ENCODE peak calls at places on chromosomes 2 and 18, in ten cellular contexts. G is body of pancreas, L is adrenal gland, N is testis, E is spleen, T is IMR-90, D is right lobe of liver, X is endothelial cell of umbilical vein, K is esophagus squamous epithelium, F is uterus. M is an unnamed sample.

GRCh38 chr2:206086683-206087350 is 843 bp upstream of the INO80D start:
- DNase-seq in L (no peak), D (no peak), N (no peak), G (no peak), K (no peak), E (no peak), F (no peak), X (peak; percentile 60), T (no peak), M (no peak)

GRCh38 chr2:122136071-122136470 is 380.6 kb downstream of the TSN start:
- DNase-seq in E (no peak), K (no peak), L (no peak), N (no peak), D (no peak), G (no peak), F (no peak), T (peak; percentile 21), X (no peak), M (no peak)

GRCh38 chr2:37985333-37985732 is 60.2 kb downstream of the RMDN2 start:
- DNase-seq in L (no peak), G (no peak), D (no peak), E (no peak), K (no peak), T (peak; percentile 69), N (no peak), F (no peak), X (no peak), M (no peak)

GRCh38 chr2:88127638-88127887 is 299 bp downstream of the FABP1 start:
- DNase-seq in D (no peak), F (no peak), T (no peak), E (no peak), K (no peak), G (no peak), N (no peak), L (no peak), X (no peak), M (no peak)

GRCh38 chr2:86464654-86465053 is 23.5 kb downstream of the KDM3A start:
- DNase-seq in D (no peak), K (no peak), X (no peak), T (no peak), E (no peak), F (peak; percentile 39), L (no peak), G (no peak), N (peak; percentile 41), M (peak; percentile 57)

GRCh38 chr18:51007787-51008134 is 22.3 kb upstream of the SMAD4 start:
- DNase-seq in N (no peak), T (no peak), D (no peak), X (no peak), F (no peak), E (no peak), G (no peak), L (no peak), K (no peak), M (no peak)

GRCh38 chr2:6993230-6993640 is 76.0 kb downstream of the RNF144A start:
- DNase-seq in N (peak; percentile 64), X (peak; percentile 70), L (peak; percentile 74), K (no peak), G (peak; percentile 65), T (no peak), E (peak; percentile 83), F (peak; percentile 43), D (no peak), M (peak; percentile 75)

GRCh38 chr2:235085476-235085875 is 133.7 kb downstream of the SH3BP4 start:
- DNase-seq in L (no peak), X (no peak), K (no peak), E (no peak), D (no peak), G (no peak), N (no peak), F (no peak), T (no peak), M (no peak)

GRCh38 chr2:165911231-165911630 is 42.3 kb downstream of the TTC21B start:
- DNase-seq in N (no peak), G (no peak), K (no peak), L (no peak), X (no peak), F (no peak), T (peak; percentile 80), E (no peak), D (no peak), M (no peak)

GRCh38 chr2:165913636-165914035 is 39.9 kb downstream of the TTC21B start:
- DNase-seq in L (no peak), E (no peak), K (no peak), X (no peak), N (no peak), D (no peak), F (no peak), T (no peak), G (no peak), M (no peak)

GRCh38 chr2:165909466-165909865 is 44.1 kb downstream of the TTC21B start:
- DNase-seq in X (peak; percentile 79), N (no peak), K (no peak), T (no peak), L (no peak), D (no peak), F (no peak), G (no peak), E (no peak), M (no peak)

GRCh38 chr2:165911981-165912380 is 41.6 kb downstream of the TTC21B start:
- DNase-seq in N (no peak), L (no peak), E (no peak), X (no peak), F (no peak), D (no peak), T (no peak), K (no peak), G (no peak), M (no peak)
- H3K36me3 ChIP-seq in N (no peaks in the 10 kb centered on the region), L (peaks cover 35% of the 10 kb centered on the region), E (peaks cover 15% of the 10 kb centered on the region), X (peaks cover 2% of the 10 kb centered on the region), F (no peaks in the 10 kb centered on the region), D (peaks cover 27% of the 10 kb centered on the region), T (peaks cover 9% of the 10 kb centered on the region), K (no peaks in the 10 kb centered on the region), G (no peaks in the 10 kb centered on the region), M (peaks cover 53% of the 10 kb centered on the region)

GRCh38 chr2:28929581-28929980 is 35.1 kb downstream of the WDR43 start:
- DNase-seq in F (no peak), D (no peak), L (no peak), E (no peak), K (no peak), T (no peak), X (no peak), N (no peak), G (no peak), M (no peak)

GRCh38 chr2:28927469-28927868 is 33.0 kb downstream of the WDR43 start:
- DNase-seq in K (no peak), N (no peak), T (no peak), D (no peak), E (no peak), G (no peak), L (no peak), X (peak; percentile 32), F (no peak), M (no peak)

GRCh38 chr2:28927878-28928277 is 33.4 kb downstream of the WDR43 start:
- DNase-seq in D (no peak), X (no peak), E (no peak), F (no peak), T (peak; percentile 76), L (no peak), G (no peak), N (no peak), K (no peak), M (no peak)

GRCh38 chr2:28926837-28927236 is 32.4 kb downstream of the WDR43 start:
- DNase-seq in X (no peak), N (no peak), K (no peak), L (no peak), T (peak; percentile 32), F (no peak), G (no peak), D (no peak), E (no peak), M (no peak)
- TF ChIP-seq POLR2A in X (no peak), N (no peak), K (no peak), L (no peak), T (no peak), F (no peak), G (no peak), D (no peak), E (no peak), M (no peak)

GRCh38 chr2:17800693-17801458 is 15.4 kb upstream of the MSGN1 start:
- DNase-seq in E (no peak), D (no peak), X (no peak), L (no peak), F (no peak), N (no peak), G (no peak), K (no peak), T (no peak), M (no peak)

GRCh38 chr2:17803492-17803891 is 12.8 kb upstream of the MSGN1 start:
- DNase-seq in T (no peak), N (no peak), K (no peak), D (no peak), F (no peak), G (no peak), L (no peak), X (no peak), E (no peak), M (no peak)

GRCh38 chr2:17805717-17806354 is 10.4 kb upstream of the MSGN1 start:
- DNase-seq in G (no peak), F (no peak), X (no peak), T (no peak), E (peak; percentile 67), L (no peak), D (no peak), N (no peak), K (no peak), M (no peak)

GRCh38 chr2:17805166-17805565 is 11.1 kb upstream of the MSGN1 start:
- DNase-seq in N (no peak), L (no peak), D (no peak), F (no peak), G (no peak), E (no peak), K (no peak), X (no peak), T (no peak), M (no peak)

GRCh38 chr2:17804358-17804757 is 11.9 kb upstream of the MSGN1 start:
- DNase-seq in N (no peak), T (no peak), E (no peak), X (no peak), G (no peak), D (no peak), F (no peak), K (no peak), L (no peak), M (no peak)
- H3K4me1 ChIP-seq in N (peaks cover 33% of the 10 kb centered on the region), T (no peaks in the 10 kb centered on the region), E (no peaks in the 10 kb centered on the region), X (no peaks in the 10 kb centered on the region), G (no peaks in the 10 kb centered on the region), D (no peaks in the 10 kb centered on the region), F (no peaks in the 10 kb centered on the region), K (no peaks in the 10 kb centered on the region), L (no peaks in the 10 kb centered on the region), M (no peaks in the 10 kb centered on the region)

GRCh38 chr2:231099918-231100317 is 24.9 kb downstream of the HTR2B start:
- DNase-seq in G (no peak), X (no peak), K (no peak), N (no peak), T (no peak), L (no peak), F (no peak), D (no peak), E (no peak), M (no peak)

GRCh38 chr2:231094671-231095346 is 30.0 kb downstream of the HTR2B start:
- DNase-seq in E (no peak), L (no peak), G (no peak), D (no peak), T (no peak), X (no peak), N (no peak), F (no peak), K (no peak), M (no peak)

GRCh38 chr2:231088779-231089178 is 32.1 kb downstream of the PSMD1 start:
- DNase-seq in K (no peak), N (no peak), T (no peak), L (no peak), X (no peak), D (no peak), G (no peak), F (no peak), E (no peak), M (no peak)

DNA sequence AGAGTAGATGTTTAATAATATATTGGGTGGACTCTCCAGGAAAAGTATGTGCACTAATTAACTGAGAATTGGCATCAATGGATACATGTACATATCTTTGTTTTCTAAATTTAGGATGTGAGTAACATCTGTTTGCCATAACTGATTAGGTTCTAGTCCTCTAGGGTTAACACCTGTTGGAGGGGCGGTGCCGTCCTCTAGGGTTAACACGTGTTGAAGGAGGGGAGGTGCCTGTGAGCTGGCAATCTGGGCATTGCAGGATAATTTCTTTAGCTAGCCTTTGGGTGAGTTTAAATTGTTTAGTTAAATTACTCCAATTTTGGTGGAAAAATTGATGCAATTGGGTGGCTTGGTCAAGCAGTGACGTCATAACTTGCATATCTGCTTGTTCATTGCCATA is 30.9 kb downstream of the HTR2B start:
- DNase-seq in T (no peak), X (no peak), N (no peak), G (no peak), D (no peak), F (no peak), K (no peak), E (no peak), L (no peak), M (no peak)
- H3K36me3 ChIP-seq in T (peaks cover 32% of the 10 kb centered on the region), X (peaks cover 11% of the 10 kb centered on the region), N (no peaks in the 10 kb centered on the region), G (no peaks in the 10 kb centered on the region), D (peaks cover 33% of the 10 kb centered on the region), F (no peaks in the 10 kb centered on the region), K (no peaks in the 10 kb centered on the region), E (peaks cover 9% of the 10 kb centered on the region), L (peaks cover 9% of the 10 kb centered on the region), M (peaks cover 65% of the 10 kb centered on the region)

M was measured in heart left ventricle.